ENCODE peak calls at places on chromosome 11, in seven cellular contexts. D, G, Y, F, P, Z and E are unnamed samples.

GRCh38 chr11:63508009-63508408 is 2.1 kb downstream of the LGALS12 start:
- DNase-seq in Z (no peak), F (peak; percentile 37), Y (peak; percentile 42), P (no peak), G (peak; percentile 82), D (no peak), E (peak; percentile 41)

GRCh38 chr11:24502425-24502824 is 5.6 kb downstream of the LUZP2 start:
- DNase-seq in G (no peak), F (no peak), D (no peak), Y (no peak), Z (no peak), P (no peak), E (no peak)

GRCh38 chr11:34343153-34343552 is 14.7 kb downstream of the ABTB2 start:
- DNase-seq in Y (no peak), G (no peak), Z (no peak), D (no peak), P (peak; percentile 54), F (no peak), E (no peak)

GRCh38 chr11:69423611-69424385 is 57.7 kb upstream of the LINC01488 start:
- DNase-seq in Z (no peak), G (no peak), P (no peak), Y (no peak), F (no peak), D (no peak), E (no peak)

GRCh38 chr11:43573233-43573632 is 107.3 kb upstream of the HSD17B12 start:
- DNase-seq in Y (peak; percentile 58), D (no peak), Z (no peak), F (peak; percentile 43), P (peak; percentile 48), G (no peak), E (peak; percentile 39)

GRCh38 chr11:111808063-111808588 is 41.9 kb upstream of the PPP2R1B start:
- DNase-seq in Z (no peak), F (no peak), D (no peak), Y (no peak), P (no peak), G (no peak), E (no peak)

GRCh38 chr11:34395916-34396555 is 38.2 kb upstream of the ABTB2 start:
- DNase-seq in G (no peak), P (peak; percentile 95), F (no peak), Z (no peak), D (no peak), Y (no peak), E (no peak)

GRCh38 chr11:13011366-13012036 is 2.4 kb downstream of the RASSF10 start:
- DNase-seq in Y (no peak), P (peak; percentile 43), Z (no peak), D (no peak), G (peak; percentile 24), F (no peak), E (no peak)

GRCh38 chr11:405323-405975 is 9.3 kb downstream of the SIGIRR start:
- DNase-seq in P (no peak), F (no peak), G (no peak), D (no peak), Y (no peak), Z (no peak), E (no peak)

GRCh38 chr11:1120532-1121342 is 37.0 kb upstream of the MUC5AC start:
- DNase-seq in P (no peak), Z (no peak), G (no peak), Y (no peak), F (no peak), D (no peak), E (no peak)

GRCh38 chr11:6099577-6099976 is 7.9 kb upstream of the OR56B4 start:
- DNase-seq in P (no peak), Y (no peak), G (no peak), D (no peak), F (no peak), Z (no peak), E (no peak)

GRCh38 chr11:79062814-79063762 is 377.7 kb downstream of the TENM4 start:
- DNase-seq in D (no peak), F (no peak), Z (no peak), Y (peak; percentile 56), P (peak; percentile 55), G (peak; percentile 54), E (no peak)

GRCh38 chr11:68349461-68350249 is 37.3 kb downstream of the LRP5 start:
- DNase-seq in Y (no peak), Z (no peak), F (no peak), G (no peak), P (no peak), D (no peak), E (no peak)
- TF ChIP-seq CTCF in Y (no peak), Z (no peak), F (no peak), G (no peak), P (no peak), D (no peak), E (no peak)

GRCh38 chr11:61827573-61828378 is at the start of gene FADS2:
- DNase-seq in F (no peak), Y (peak; percentile 93), G (peak; percentile 88), Z (peak; percentile 43), D (peak; percentile 68), P (peak; percentile 89), E (peak; percentile 93)
- TF ChIP-seq CTCF in F (no peak), Y (peak; percentile 8), G (no peak), Z (no peak), D (no peak), P (no peak), E (no peak)

GRCh38 chr11:15035283-15035682 is 38.1 kb upstream of the CALCB start:
- DNase-seq in F (no peak), G (no peak), Y (no peak), P (no peak), D (no peak), Z (no peak), E (no peak)

GRCh38 chr11:15034687-15035267 is 38.6 kb upstream of the CALCB start:
- DNase-seq in D (no peak), F (no peak), G (no peak), Y (no peak), P (no peak), Z (no peak), E (no peak)

DNA sequence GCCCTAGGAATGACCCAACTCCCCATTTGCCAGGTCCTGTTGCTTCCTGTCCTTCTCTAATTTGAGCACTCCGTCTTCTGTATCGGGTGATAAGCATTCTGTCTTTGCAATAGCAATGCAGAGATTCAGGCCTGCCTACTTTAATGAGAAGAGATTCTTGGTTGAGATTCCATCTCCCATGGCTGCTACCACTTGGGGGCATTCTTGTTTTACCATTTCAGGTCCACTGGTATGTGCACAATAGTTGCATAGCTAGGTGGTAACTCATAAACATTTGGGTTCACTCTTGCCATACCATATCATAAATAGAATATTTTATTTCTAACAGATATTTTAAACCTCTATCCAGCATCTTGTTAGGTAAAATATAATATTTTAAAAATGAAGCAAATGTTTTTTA is 34.4 kb upstream of the CALCB start:
- DNase-seq in D (no peak), G (no peak), F (no peak), Z (no peak), P (peak; percentile 66), Y (no peak), E (no peak)
- TF ChIP-seq CTCF in D (no peak), G (no peak), F (no peak), Z (no peak), P (peak; percentile 51), Y (no peak), E (no peak)

GRCh38 chr11:118996926-118997626 is 862 bp upstream of the CENATAC start:
- DNase-seq in P (peak; percentile 28), D (peak; percentile 20), G (no peak), Z (no peak), Y (peak; percentile 17), F (peak; percentile 34), E (peak; percentile 69)
- TF ChIP-seq CTCF in P (peak; percentile 27), D (no peak), G (no peak), Z (no peak), Y (peak; percentile 28), F (peak; percentile 36), E (no peak)

GRCh38 chr11:8818421-8818820 is 92.6 kb upstream of the AKIP1 start:
- DNase-seq in F (no peak), Z (no peak), D (no peak), Y (no peak), G (no peak), P (no peak), E (no peak)

GRCh38 chr11:8826145-8826786 is 84.7 kb upstream of the AKIP1 start:
- DNase-seq in D (no peak), G (no peak), P (peak; percentile 53), F (no peak), Y (no peak), Z (no peak), E (no peak)

GRCh38 chr11:8826901-8827560 is 84.0 kb upstream of the AKIP1 start:
- DNase-seq in Y (no peak), F (no peak), D (no peak), P (peak; percentile 33), Z (no peak), G (no peak), E (no peak)

GRCh38 chr11:8828055-8828454 is 82.9 kb upstream of the AKIP1 start:
- DNase-seq in Y (no peak), Z (no peak), F (no peak), D (no peak), G (no peak), P (no peak), E (no peak)

DNA sequence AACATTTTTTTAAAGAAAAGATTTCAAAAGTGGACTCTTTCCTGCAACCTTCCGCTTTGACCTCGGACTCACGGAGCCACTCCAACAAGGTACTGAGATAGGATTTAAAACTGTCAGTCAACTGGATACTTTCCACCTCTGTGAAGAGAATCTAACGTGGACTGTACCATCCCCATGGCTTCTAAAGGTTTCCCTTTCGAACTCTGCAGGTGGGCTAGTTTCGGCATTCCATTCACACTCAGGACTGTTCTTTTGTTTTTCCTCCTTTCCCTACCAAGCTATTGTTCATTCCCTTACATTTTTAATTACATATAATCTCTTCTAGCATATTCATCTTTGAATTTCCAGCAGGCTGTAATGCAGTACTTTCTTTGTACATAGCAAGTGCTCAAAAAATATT is 88.5 kb upstream of the AKIP1 start:
- DNase-seq in Z (no peak), P (no peak), F (no peak), G (no peak), Y (no peak), D (no peak), E (no peak)
- TF ChIP-seq CTCF in Z (no peak), P (no peak), F (no peak), G (no peak), Y (no peak), D (no peak), E (no peak)